ENCODE peak calls at places on chromosomes 2 and 18, in eight cellular contexts. F is PC-3, Q is foreskin fibroblast, L is upper lobe of right lung, D is BJ, A is kidney, S is testis, N is fibroblast of pulmonary artery. T is an unnamed sample.

GRCh38 chr2:69742170-69742952 is 427 bp downstream of the ANXA4 start:
- DNase-seq in F (peak; percentile 29), Q (no peak), L (no peak), D (no peak), A (peak; percentile 71), S (peak; percentile 34), N (no peak), T (no peak)

GRCh38 chr18:37962316-37962966 is 396.8 kb upstream of the CELF4 start:
- DNase-seq in F (no peak), Q (no peak), L (no peak), D (no peak), A (no peak), S (peak; percentile 49), N (no peak), T (no peak)

GRCh38 chr2:8511868-8512612 is 169.8 kb upstream of the ID2 start:
- DNase-seq in F (peak; percentile 16), Q (no peak), L (no peak), D (peak; percentile 13), A (no peak), S (no peak), N (peak; percentile 16), T (peak; percentile 24)

GRCh38 chr2:71101656-71102055 is 28.4 kb downstream of the MCEE start:
- DNase-seq in F (peak; percentile 15), Q (peak; percentile 41), L (no peak), D (peak; percentile 39), A (no peak), S (no peak), N (peak; percentile 65), T (peak; percentile 74)

GRCh38 chr2:54569745-54570296 is 113.7 kb downstream of the SPTBN1 start:
- DNase-seq in F (peak; percentile 48), Q (no peak), L (no peak), D (no peak), A (no peak), S (no peak), N (no peak), T (no peak)

GRCh38 chr2:237859533-237860272 is at the start of gene RAMP1:
- DNase-seq in F (peak; percentile 62), Q (no peak), L (peak; percentile 69), D (no peak), A (peak; percentile 77), S (peak; percentile 29), N (no peak), T (no peak)

GRCh38 chr18:31942301-31942998 is 478 bp downstream of the TRAPPC8 start:
- DNase-seq in F (no peak), Q (peak; percentile 45), L (peak; percentile 85), D (no peak), A (no peak), S (peak; percentile 50), N (peak; percentile 52), T (peak; percentile 35)

GRCh38 chr2:61463769-61464475 is 7.0 kb downstream of the USP34 start:
- DNase-seq in F (no peak), Q (no peak), L (no peak), D (no peak), A (no peak), S (no peak), N (no peak), T (no peak)

GRCh38 chr18:59715966-59716369 is 18.7 kb upstream of the CCBE1 start:
- DNase-seq in F (peak; percentile 95), Q (peak; percentile 94), L (no peak), D (no peak), A (no peak), S (no peak), N (peak; percentile 95), T (peak; percentile 95)

GRCh38 chr18:25349131-25349925 is 2.6 kb downstream of the ZNF521 start:
- DNase-seq in F (no peak), Q (peak; percentile 61), L (peak; percentile 63), D (no peak), A (no peak), S (peak; percentile 47), N (peak; percentile 52), T (peak; percentile 56)

GRCh38 chr2:74525717-74526648 is at the start of gene DQX1:
- DNase-seq in F (peak; percentile 56), Q (no peak), L (no peak), D (no peak), A (no peak), S (peak; percentile 37), N (no peak), T (no peak)

GRCh38 chr2:133045787-133046186 is 375.8 kb upstream of the LYPD1 start:
- DNase-seq in F (peak; percentile 19), Q (no peak), L (no peak), D (no peak), A (no peak), S (no peak), N (no peak), T (peak; percentile 18)

GRCh38 chr2:147456729-147457128 is 388.1 kb upstream of the ACVR2A start:
- DNase-seq in F (no peak), Q (no peak), L (no peak), D (no peak), A (no peak), S (no peak), N (no peak), T (peak; percentile 1)

GRCh38 chr2:2848621-2849443 is 517.8 kb upstream of the MYT1L start:
- DNase-seq in F (no peak), Q (no peak), L (peak; percentile 58), D (no peak), A (no peak), S (no peak), N (no peak), T (no peak)

GRCh38 chr2:225041871-225042799 is at the start of gene DOCK10:
- DNase-seq in F (peak; percentile 35), Q (peak; percentile 44), L (peak; percentile 71), D (no peak), A (peak; percentile 75), S (peak; percentile 49), N (peak; percentile 46), T (peak; percentile 68)

GRCh38 chr2:174122185-174122584 is 126.1 kb downstream of the OLA1 start:
- DNase-seq in F (peak; percentile 15), Q (no peak), L (no peak), D (no peak), A (no peak), S (no peak), N (no peak), T (no peak)

GRCh38 chr18:22223263-22223960 is 54.0 kb downstream of the GATA6 start:
- DNase-seq in F (peak; percentile 98), Q (peak; percentile 34), L (peak; percentile 93), D (peak; percentile 15), A (peak; percentile 95), S (peak; percentile 58), N (peak; percentile 90), T (peak; percentile 85)

GRCh38 chr2:123916512-123916911 is 108.6 kb upstream of the CNTNAP5 start:
- DNase-seq in F (no peak), Q (no peak), L (no peak), D (no peak), A (no peak), S (no peak), N (no peak), T (no peak)

GRCh38 chr2:113169002-113169530 is 4.7 kb upstream of the PSD4 start:
- DNase-seq in F (no peak), Q (no peak), L (no peak), D (no peak), A (no peak), S (no peak), N (no peak), T (no peak)

GRCh38 chr2:121088251-121089004 is 196.6 kb downstream of the TFCP2L1 start:
- DNase-seq in F (no peak), Q (no peak), L (no peak), D (no peak), A (no peak), S (peak; percentile 38), N (peak; percentile 56), T (peak; percentile 92)

DNA sequence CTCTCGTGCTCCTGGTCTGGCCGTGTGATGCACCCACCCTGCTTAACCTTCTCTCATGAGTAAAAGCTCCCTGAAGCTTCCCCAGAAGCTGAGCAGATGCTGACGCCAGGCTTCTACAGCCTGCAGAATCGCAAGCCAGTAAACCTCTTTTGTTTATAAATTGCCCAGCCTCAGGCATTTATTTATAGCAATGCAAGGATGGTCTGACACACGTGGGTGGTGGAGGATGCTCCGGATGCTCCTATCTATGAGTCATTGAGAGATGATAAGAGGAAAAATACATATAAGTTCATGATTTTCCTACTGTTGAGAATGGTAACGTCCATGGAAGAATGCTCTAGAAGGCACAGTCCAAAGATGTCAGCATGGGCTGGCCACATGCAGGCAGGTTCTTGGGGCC is 8.6 kb upstream of the ST6GAL2 start:
- DNase-seq in F (no peak), Q (no peak), L (no peak), D (no peak), A (no peak), S (no peak), N (no peak), T (no peak)
- H3K4me3 ChIP-seq in F (no peak overlapping the region), Q (no peak overlapping the region), L (no peak overlapping the region), D (no peak overlapping the region), A (no peak overlapping the region), S (no peak overlapping the region), N (no peak overlapping the region), T (no peak overlapping the region)

GRCh38 chr2:79876430-79876829 is 363.6 kb downstream of the CTNNA2 start:
- DNase-seq in F (peak; percentile 10), Q (no peak), L (no peak), D (no peak), A (no peak), S (peak; percentile 45), N (no peak), T (no peak)
- TF ChIP-seq CTCF in F (peak; percentile 33), Q (peak; percentile 45), L (peak; percentile 18), D (peak; percentile 48), A (no peak), S (no peak), N (no peak), T (no peak)

GRCh38 chr2:218286570-218287459 is 5.5 kb downstream of the TMBIM1 start:
- DNase-seq in F (peak; percentile 96), Q (peak; percentile 95), L (peak; percentile 89), D (peak; percentile 89), A (peak; percentile 93), S (peak; percentile 93), N (peak; percentile 97), T (peak; percentile 99)
- H3K4me3 ChIP-seq in F (peak overlapping the region; percentile 56), Q (peak overlapping the region; percentile 71), L (peak overlapping the region; percentile 44), D (peak overlapping the region; percentile 38), A (peak overlapping the region; percentile 55), S (peak overlapping the region; percentile 29), N (peak overlapping the region; percentile 54), T (peak overlapping the region; percentile 74)

DNA sequence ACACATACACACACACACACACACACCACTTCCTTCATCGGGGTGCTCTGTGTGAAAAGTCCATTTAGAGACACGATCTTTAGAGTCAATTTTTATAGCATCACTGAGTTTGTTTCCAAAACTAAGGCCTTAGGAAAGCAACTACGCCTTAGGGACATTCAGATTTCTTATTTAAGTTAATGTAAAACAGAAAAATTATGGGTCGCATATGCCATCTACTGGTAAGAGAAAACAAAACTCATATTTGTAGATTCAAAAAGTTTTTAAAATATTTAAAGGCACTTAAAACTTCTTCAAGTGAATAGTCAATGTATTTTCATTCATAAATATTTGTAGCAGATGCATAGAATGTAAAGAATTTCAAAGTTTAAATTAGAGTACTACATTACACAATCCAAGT is 166.2 kb downstream of the ATAD2B start:
- DNase-seq in F (peak; percentile 56), Q (peak; percentile 16), L (no peak), D (no peak), A (no peak), S (no peak), N (peak; percentile 87), T (peak; percentile 89)
- TF ChIP-seq CTCF in F (peak; percentile 62), Q (no peak), L (peak; percentile 36), D (peak; percentile 36), A (no peak), S (no peak), N (peak; percentile 42), T (peak; percentile 39)

T was measured in fibroblast of the aortic adventitia.